ENCODE peak calls at places on chromosome 1, in five cellular contexts. F, V, J, E and R are unnamed samples.
A peak's percentile ranks its signal among the peaks of the same experiment; 100 is the strongest.

GRCh38 chr1:94286864-94287437 is 49.6 kb upstream of the ARHGAP29 start:
- DNase-seq in F (no peak), V (no peak), J (no peak), E (no peak), R (no peak)

GRCh38 chr1:210635108-210635507 is 306.4 kb downstream of the HHAT start:
- DNase-seq in F (no peak), V (no peak), J (no peak), E (no peak), R (no peak)

GRCh38 chr1:58741689-58742553 is 41.9 kb downstream of the JUN start:
- DNase-seq in F (no peak), V (no peak), J (no peak), E (peak; percentile 53), R (no peak)

GRCh38 chr1:48670234-48671020 is 106.3 kb downstream of the BEND5 start:
- DNase-seq in F (no peak), V (no peak), J (no peak), E (no peak), R (no peak)

GRCh38 chr1:167630568-167631385 is 745 bp downstream of the RCSD1 start:
- DNase-seq in F (no peak), V (no peak), J (peak; percentile 68), E (no peak), R (no peak)

GRCh38 chr1:93779540-93780121 is 98.0 kb upstream of the BCAR3 start:
- DNase-seq in F (no peak), V (no peak), J (no peak), E (peak; percentile 72), R (peak; percentile 84)

GRCh38 chr1:28139033-28139712 is 37.3 kb downstream of the PTAFR start:
- DNase-seq in F (no peak), V (no peak), J (no peak), E (peak; percentile 72), R (no peak)

GRCh38 chr1:18927082-18927653 is 24.8 kb upstream of the ALDH4A1 start:
- DNase-seq in F (no peak), V (no peak), J (no peak), E (no peak), R (no peak)

GRCh38 chr1:156086256-156086662 is 4.0 kb upstream of the MEX3A start:
- DNase-seq in F (peak; percentile 83), V (no peak), J (no peak), E (peak; percentile 86), R (peak; percentile 87)

GRCh38 chr1:186535388-186536133 is 74.6 kb upstream of the PDC start:
- DNase-seq in F (no peak), V (no peak), J (no peak), E (peak; percentile 66), R (peak; percentile 96)

GRCh38 chr1:11649237-11649623 is 5.0 kb downstream of the FBXO2 start:
- DNase-seq in F (no peak), V (no peak), J (no peak), E (no peak), R (no peak)

GRCh38 chr1:71193153-71193552 is 112.3 kb upstream of the ZRANB2 start:
- DNase-seq in F (no peak), V (no peak), J (no peak), E (no peak), R (no peak)

GRCh38 chr1:117122297-117123025 is 912 bp upstream of the TRIM45 start:
- DNase-seq in F (peak; percentile 63), V (no peak), J (no peak), E (no peak), R (no peak)

GRCh38 chr1:15900662-15901279 is 53.3 kb downstream of the SPEN start:
- DNase-seq in F (no peak), V (no peak), J (no peak), E (no peak), R (no peak)

GRCh38 chr1:68331117-68331865 is 99.0 kb upstream of the WLS start:
- DNase-seq in F (no peak), V (no peak), J (no peak), E (peak; percentile 90), R (peak; percentile 87)

GRCh38 chr1:151819227-151819835 is 12.3 kb downstream of the RORC start:
- DNase-seq in F (no peak), V (no peak), J (no peak), E (no peak), R (no peak)

GRCh38 chr1:15950763-15951295 is 25.1 kb downstream of the ZBTB17 start:
- DNase-seq in F (no peak), V (no peak), J (no peak), E (peak; percentile 80), R (peak; percentile 76)

GRCh38 chr1:91546876-91547275 is 46.2 kb downstream of the CDC7 start:
- DNase-seq in F (no peak), V (peak; percentile 23), J (no peak), E (no peak), R (no peak)

GRCh38 chr1:125118147-125118993 is 3933.6 kb downstream of the SRGAP2C start:
- DNase-seq in F (no peak), V (no peak), J (no peak), E (no peak), R (no peak)

GRCh38 chr1:26618561-26618960 is 77.3 kb upstream of the ARID1A start:
- DNase-seq in F (peak; percentile 24), V (no peak), J (no peak), E (no peak), R (no peak)

GRCh38 chr1:9755441-9755995 is 68.2 kb downstream of the CLSTN1 start:
- DNase-seq in F (no peak), V (no peak), J (no peak), E (no peak), R (peak; percentile 39)

GRCh38 chr1:104378414-104378813 is 628.7 kb downstream of the AMY1C start:
- DNase-seq in F (no peak), V (no peak), J (no peak), E (no peak), R (no peak)

GRCh38 chr1:38990401-38990745 is 703 bp upstream of the AKIRIN1 start:
- DNase-seq in F (no peak), V (no peak), J (no peak), E (peak; percentile 33), R (no peak)

GRCh38 chr1:47761201-47761930 is 235.8 kb downstream of the TRABD2B start:
- DNase-seq in F (no peak), V (no peak), J (no peak), E (no peak), R (no peak)

GRCh38 chr1:12594966-12595838 is 22.8 kb downstream of the DHRS3 start:
- DNase-seq in F (peak; percentile 79), V (peak; percentile 90), J (no peak), E (peak; percentile 52), R (peak; percentile 41)

GRCh38 chr1:38083541-38083940 is 36.9 kb upstream of the POU3F1 start:
- DNase-seq in F (peak; percentile 68), V (no peak), J (no peak), E (no peak), R (no peak)

GRCh38 chr1:155062151-155062686 is 1.3 kb upstream of the EFNA4 start:
- DNase-seq in F (peak; percentile 85), V (peak; percentile 59), J (peak; percentile 65), E (no peak), R (no peak)

DNA sequence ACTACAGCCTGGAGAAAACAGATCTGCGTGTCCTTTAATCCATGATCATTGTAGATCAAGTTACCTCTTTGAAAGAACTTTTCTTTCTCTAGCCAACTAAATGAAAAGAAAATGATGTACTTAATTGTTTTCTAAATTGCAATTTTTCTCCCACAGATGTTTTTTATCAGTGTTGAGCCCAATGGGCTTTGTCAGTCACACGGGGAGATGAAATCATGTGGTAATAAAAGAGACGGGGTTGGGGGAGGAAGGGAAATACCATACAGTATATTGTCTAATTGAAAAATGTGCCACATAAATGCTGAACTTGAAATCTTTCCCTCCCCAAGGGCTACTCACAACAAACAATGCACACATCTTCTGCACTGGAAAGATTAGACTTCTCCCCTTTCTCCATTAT is 58.4 kb downstream of the NTMT2 start:
- DNase-seq in F (no peak), V (no peak), J (no peak), E (no peak), R (no peak)
- H3K4me2 ChIP-seq in F (no peak overlapping the region), V (peak overlapping the region; percentile 27), J (no peak overlapping the region), E (no peak overlapping the region), R (no peak overlapping the region)

GRCh38 chr1:199549424-199549823 is 478.1 kb upstream of the NR5A2 start:
- DNase-seq in F (no peak), V (no peak), J (no peak), E (no peak), R (no peak)
- H3K4me2 ChIP-seq in F (no peak overlapping the region), V (no peak overlapping the region), J (no peak overlapping the region), E (no peak overlapping the region), R (no peak overlapping the region)

DNA sequence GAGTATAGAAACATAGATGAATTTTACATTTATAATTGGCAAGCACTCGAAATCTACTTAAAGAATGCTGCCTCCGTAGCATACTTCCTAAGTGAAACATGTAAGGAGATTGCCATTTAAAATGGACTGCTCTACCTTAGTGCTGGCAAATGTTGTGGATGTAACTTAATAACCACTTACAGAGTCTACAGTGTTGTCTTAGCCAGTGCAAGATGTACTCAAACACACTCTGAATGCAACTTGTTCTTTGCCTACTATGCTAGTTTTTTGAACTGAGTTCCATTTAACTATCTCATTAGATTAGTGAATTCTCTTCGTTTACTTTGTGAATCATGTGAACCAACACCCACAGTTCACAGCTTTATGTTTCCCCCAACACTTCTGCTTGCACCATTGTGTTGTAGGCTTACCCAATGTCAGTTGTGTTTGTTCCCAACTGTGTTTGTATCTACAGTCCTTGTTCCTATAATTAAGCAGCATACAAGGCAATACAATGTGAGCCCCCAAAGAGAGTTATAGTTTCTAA is 345.5 kb upstream of the LYPLAL1 start:
- DNase-seq in F (no peak), V (no peak), J (no peak), E (no peak), R (no peak)
- H3K4me2 ChIP-seq in F (no peak overlapping the region), V (no peak overlapping the region), J (no peak overlapping the region), E (no peak overlapping the region), R (no peak overlapping the region)

GRCh38 chr1:153771241-153771640 is 4.0 kb upstream of the SLC27A3 start:
- DNase-seq in F (no peak), V (no peak), J (no peak), E (no peak), R (no peak)

GRCh38 chr1:153770812-153771211 is 4.4 kb upstream of the SLC27A3 start:
- DNase-seq in F (no peak), V (no peak), J (no peak), E (no peak), R (peak; percentile 22)

GRCh38 chr1:153767519-153767918 is 7.7 kb upstream of the SLC27A3 start:
- DNase-seq in F (no peak), V (no peak), J (no peak), E (no peak), R (no peak)

GRCh38 chr1:153771841-153772593 is 3.2 kb upstream of the SLC27A3 start:
- DNase-seq in F (peak; percentile 66), V (peak; percentile 80), J (peak; percentile 64), E (no peak), R (peak; percentile 41)

DNA sequence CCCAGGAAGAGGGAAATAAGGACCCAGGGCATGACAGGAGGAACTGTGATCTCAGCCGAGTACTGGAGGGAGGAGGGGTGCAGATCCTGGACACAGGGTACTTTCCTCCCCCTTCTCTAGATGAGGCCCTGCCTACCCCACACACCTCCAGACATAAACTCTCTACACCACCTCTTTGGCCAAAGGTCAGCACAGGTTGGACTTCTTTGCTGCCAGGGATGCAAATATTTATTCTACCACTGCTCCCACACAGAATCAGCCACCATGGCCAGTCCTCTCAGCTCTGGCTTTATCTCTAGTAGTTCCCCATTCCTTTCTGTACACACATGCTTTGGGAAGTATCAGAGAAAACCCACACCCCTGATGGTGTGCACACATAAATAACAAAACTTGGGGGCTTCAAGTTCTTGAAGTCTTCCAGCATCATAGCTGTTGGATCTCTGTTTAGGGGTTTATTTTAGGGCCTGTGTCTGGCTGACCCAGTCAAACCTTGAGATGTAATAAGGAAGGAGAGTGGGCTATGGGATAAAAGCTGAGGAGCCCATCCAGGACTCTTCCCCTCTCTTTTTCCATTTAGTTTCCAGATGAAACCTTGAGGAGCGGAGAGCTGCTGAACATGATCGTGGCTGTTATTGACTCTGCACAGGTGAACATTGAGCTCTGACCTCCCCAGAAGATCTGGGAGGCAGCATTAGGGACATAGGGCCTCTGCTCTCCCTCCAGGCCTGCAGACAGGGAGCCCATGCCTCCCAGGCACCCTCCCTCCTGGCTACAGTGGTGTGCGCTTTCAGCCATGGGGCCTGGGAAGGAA is 6.7 kb upstream of the SLC27A3 start:
- DNase-seq in F (no peak), V (no peak), J (no peak), E (no peak), R (no peak)
- H3K4me2 ChIP-seq in F (no peak overlapping the region), V (no peak overlapping the region), J (no peak overlapping the region), E (no peak overlapping the region), R (no peak overlapping the region)